ENCODE peak calls at places on chromosomes 1 and 21, in seven cellular contexts. Z, E, A, P, D, F and J are unnamed samples.

GRCh38 chr1:205248793-205249601 is 21.3 kb downstream of the TMCC2 start:
- DNase-seq in Z (no peak), E (no peak), A (no peak), P (no peak), D (peak), F (no peak), J (peak)

GRCh38 chr1:237300642-237301041 is 258.7 kb downstream of the RYR2 start:
- DNase-seq in Z (no peak), E (no peak), A (no peak), P (no peak), D (no peak), F (no peak), J (no peak)

GRCh38 chr1:3695326-3696217 is 43.3 kb downstream of the TP73 start:
- DNase-seq in Z (no peak), E (peak), A (peak), P (peak), D (peak), F (peak), J (peak)

GRCh38 chr21:27104749-27105439 is 138.0 kb upstream of the ADAMTS5 start:
- DNase-seq in Z (no peak), E (peak), A (no peak), P (no peak), D (no peak), F (no peak), J (no peak)

GRCh38 chr1:56291374-56291841 is 288.0 kb downstream of the PLPP3 start:
- DNase-seq in Z (no peak), E (peak), A (no peak), P (peak), D (peak), F (no peak), J (no peak)

GRCh38 chr1:167197692-167198091 is 23.0 kb upstream of the POU2F1 start:
- DNase-seq in Z (no peak), E (no peak), A (no peak), P (no peak), D (no peak), F (no peak), J (no peak)

GRCh38 chr1:30904191-30904961 is 4.2 kb downstream of the SDC3 start:
- DNase-seq in Z (no peak), E (no peak), A (no peak), P (no peak), D (peak), F (no peak), J (no peak)

GRCh38 chr1:185311589-185312225 is 5.3 kb downstream of the IVNS1ABP start:
- DNase-seq in Z (no peak), E (no peak), A (no peak), P (no peak), D (no peak), F (no peak), J (no peak)

GRCh38 chr1:167573035-167573434 is 19.5 kb upstream of the CREG1 start:
- DNase-seq in Z (no peak), E (no peak), A (no peak), P (no peak), D (no peak), F (no peak), J (no peak)

GRCh38 chr21:15425049-15425448 is 304.7 kb upstream of the USP25 start:
- DNase-seq in Z (no peak), E (no peak), A (no peak), P (no peak), D (no peak), F (no peak), J (no peak)

GRCh38 chr1:237799762-237800474 is 90.8 kb downstream of the ZP4 start:
- DNase-seq in Z (no peak), E (no peak), A (no peak), P (peak), D (peak), F (peak), J (peak)

GRCh38 chr1:211639500-211640361 is 35.7 kb downstream of the NEK2 start:
- DNase-seq in Z (peak), E (peak), A (no peak), P (peak), D (no peak), F (no peak), J (no peak)

GRCh38 chr1:178344513-178345077 is 152.2 kb downstream of the CLEC20A start:
- DNase-seq in Z (peak), E (peak), A (no peak), P (no peak), D (no peak), F (no peak), J (no peak)

GRCh38 chr1:103125219-103125618 is 16.9 kb upstream of the COL11A1 start:
- DNase-seq in Z (no peak), E (no peak), A (no peak), P (no peak), D (no peak), F (no peak), J (no peak)

GRCh38 chr1:56496861-56497772 is 82.2 kb downstream of the PLPP3 start:
- DNase-seq in Z (no peak), E (no peak), A (no peak), P (no peak), D (no peak), F (no peak), J (no peak)

GRCh38 chr1:111366256-111366655 is 61.3 kb downstream of the OVGP1 start:
- DNase-seq in Z (no peak), E (peak), A (no peak), P (no peak), D (no peak), F (no peak), J (no peak)